ENCODE peak calls at places on chromosome 21, in six cellular contexts. X is SK-N-SH, H is GM23248, N is MM.1S, M is HCT116, P is hepatocyte. B is an unnamed sample.

GRCh38 chr21:31870472-31870871 is 2.3 kb upstream of the HUNK start:
- DNase-seq in P (no peak), H (no peak), X (no peak), N (no peak), M (no peak), B (no peak)

GRCh38 chr21:35179990-35180557 is 131.0 kb upstream of the RUNX1 start:
- DNase-seq in N (no peak), P (no peak), X (no peak), M (no peak), H (peak), B (peak)

GRCh38 chr21:34936874-34937563 is 112.1 kb downstream of the RUNX1 start:
- DNase-seq in X (no peak), P (no peak), M (no peak), H (peak), N (no peak), B (peak)

GRCh38 chr21:46229133-46229922 is 754 bp upstream of the LSS start:
- DNase-seq in H (no peak), P (peak), N (no peak), M (no peak), X (peak), B (peak)

GRCh38 chr21:34935452-34935851 is 113.7 kb downstream of the RUNX1 start:
- DNase-seq in N (no peak), H (peak), X (no peak), P (no peak), M (no peak), B (no peak)

GRCh38 chr21:35311985-35312384 is 262.9 kb upstream of the RUNX1 start:
- DNase-seq in N (no peak), P (no peak), H (no peak), X (no peak), M (no peak), B (no peak)

GRCh38 chr21:33434770-33435360 is 31.7 kb downstream of the IFNGR2 start:
- DNase-seq in X (no peak), M (no peak), N (peak), P (peak), H (peak), B (peak)

GRCh38 chr21:33894736-33895288 is 20.8 kb downstream of the ATP5PO start:
- DNase-seq in M (peak), N (peak), X (peak), P (peak), H (peak), B (peak)

GRCh38 chr21:46560568-46561447 is 44.1 kb downstream of the S100B start:
- DNase-seq in N (no peak), X (peak), H (no peak), P (no peak), M (no peak), B (no peak)

GRCh38 chr21:32137266-32137665 is 141.6 kb downstream of the MIS18A start:
- DNase-seq in X (no peak), M (no peak), H (no peak), P (no peak), N (no peak), B (no peak)

GRCh38 chr21:33754493-33754892 is 112.2 kb downstream of the ITSN1 start:
- DNase-seq in M (no peak), P (no peak), X (no peak), H (no peak), N (no peak), B (no peak)

GRCh38 chr21:34892196-34892595 is 156.9 kb downstream of the RUNX1 start:
- DNase-seq in X (no peak), H (no peak), N (peak), M (no peak), P (no peak), B (no peak)

GRCh38 chr21:26391166-26391565 is 181.9 kb downstream of the CYYR1 start:
- DNase-seq in M (no peak), H (peak), X (no peak), N (no peak), P (no peak), B (peak)

GRCh38 chr21:33857846-33858671 is 57.5 kb downstream of the ATP5PO start:
- DNase-seq in H (no peak), M (no peak), N (no peak), X (no peak), P (no peak), B (no peak)

GRCh38 chr21:16072692-16073091 is 342.9 kb downstream of the USP25 start:
- DNase-seq in M (no peak), P (peak), N (no peak), H (peak), X (no peak), B (peak)

GRCh38 chr21:34592120-34592561 is 22.8 kb downstream of the RCAN1 start:
- DNase-seq in N (no peak), H (peak), M (no peak), P (peak), X (no peak), B (no peak)

GRCh38 chr21:15557925-15558324 is 171.9 kb upstream of the USP25 start:
- DNase-seq in M (no peak), H (no peak), N (peak), X (no peak), P (no peak), B (no peak)

GRCh38 chr21:20971296-20971921 is 26.8 kb upstream of the NCAM2 start:
- DNase-seq in X (peak), M (no peak), H (peak), N (peak), P (peak), B (peak)

GRCh38 chr21:16002872-16003466 is 273.2 kb downstream of the USP25 start:
- DNase-seq in M (no peak), N (no peak), H (peak), X (peak), P (no peak), B (peak)

GRCh38 chr21:35352066-35352770 is 303.1 kb upstream of the RUNX1 start:
- DNase-seq in X (no peak), P (no peak), M (no peak), N (no peak), H (peak), B (no peak)

GRCh38 chr21:38380391-38381137 is 117.7 kb downstream of the ERG start:
- DNase-seq in P (no peak), X (peak), H (peak), N (no peak), M (no peak), B (peak)

GRCh38 chr21:26136686-26137085 is 33.9 kb downstream of the APP start:
- DNase-seq in M (no peak), X (no peak), N (peak), P (no peak), H (no peak), B (no peak)

GRCh38 chr21:38646213-38646837 is 148.0 kb upstream of the ERG start:
- DNase-seq in N (no peak), M (no peak), X (no peak), H (peak), P (no peak), B (peak)

GRCh38 chr21:45801129-45801735 is 157.7 kb downstream of the PCBP3 start:
- DNase-seq in M (no peak), H (no peak), P (no peak), X (no peak), N (no peak), B (no peak)

GRCh38 chr21:25934771-25935224 is 200.0 kb downstream of the GABPA start:
- DNase-seq in M (no peak), X (no peak), H (peak), P (peak), N (peak), B (peak)

GRCh38 chr21:33024278-33025103 is 1.2 kb upstream of the OLIG2 start:
- DNase-seq in P (no peak), H (no peak), N (no peak), X (peak), M (no peak), B (no peak)

GRCh38 chr21:31554511-31555022 is 104.9 kb upstream of the SOD1 start:
- DNase-seq in H (peak), P (no peak), N (peak), M (peak), X (no peak), B (peak)

GRCh38 chr21:37423103-37423502 is 56.5 kb downstream of the DYRK1A start:
- DNase-seq in X (no peak), M (no peak), H (no peak), N (no peak), P (no peak), B (no peak)

GRCh38 chr21:34845521-34846213 is 176.9 kb downstream of the CLIC6 start:
- DNase-seq in X (no peak), N (peak), H (peak), P (peak), M (peak), B (peak)

GRCh38 chr21:35019631-35020032 is 29.5 kb downstream of the RUNX1 start:
- DNase-seq in H (no peak), P (peak), M (no peak), X (no peak), N (no peak), B (peak)

GRCh38 chr21:37799193-37800121 is 116.8 kb downstream of the KCNJ6 start:
- DNase-seq in P (no peak), M (no peak), H (no peak), X (no peak), N (no peak), B (no peak)

GRCh38 chr21:16125274-16125673 is 395.5 kb downstream of the USP25 start:
- DNase-seq in X (peak), H (peak), P (no peak), N (no peak), M (no peak), B (no peak)

GRCh38 chr21:39137248-39138186 is 45.7 kb downstream of the PSMG1 start:
- DNase-seq in M (no peak), H (peak), N (no peak), P (peak), X (peak), B (peak)

GRCh38 chr21:15293251-15293650 is 228.5 kb upstream of the NRIP1 start:
- DNase-seq in P (peak), M (peak), H (peak), N (no peak), X (no peak), B (peak)

GRCh38 chr21:45801989-45802388 is 158.5 kb downstream of the PCBP3 start:
- DNase-seq in H (no peak), X (no peak), N (no peak), M (no peak), P (no peak), B (no peak)

GRCh38 chr21:14916676-14917141 is 148.1 kb downstream of the NRIP1 start:
- DNase-seq in H (no peak), X (no peak), M (no peak), P (peak), N (no peak), B (peak)

GRCh38 chr21:43604505-43605204 is 54.6 kb downstream of the HSF2BP start:
- DNase-seq in H (no peak), M (no peak), P (no peak), X (no peak), N (no peak), B (no peak)

DNA sequence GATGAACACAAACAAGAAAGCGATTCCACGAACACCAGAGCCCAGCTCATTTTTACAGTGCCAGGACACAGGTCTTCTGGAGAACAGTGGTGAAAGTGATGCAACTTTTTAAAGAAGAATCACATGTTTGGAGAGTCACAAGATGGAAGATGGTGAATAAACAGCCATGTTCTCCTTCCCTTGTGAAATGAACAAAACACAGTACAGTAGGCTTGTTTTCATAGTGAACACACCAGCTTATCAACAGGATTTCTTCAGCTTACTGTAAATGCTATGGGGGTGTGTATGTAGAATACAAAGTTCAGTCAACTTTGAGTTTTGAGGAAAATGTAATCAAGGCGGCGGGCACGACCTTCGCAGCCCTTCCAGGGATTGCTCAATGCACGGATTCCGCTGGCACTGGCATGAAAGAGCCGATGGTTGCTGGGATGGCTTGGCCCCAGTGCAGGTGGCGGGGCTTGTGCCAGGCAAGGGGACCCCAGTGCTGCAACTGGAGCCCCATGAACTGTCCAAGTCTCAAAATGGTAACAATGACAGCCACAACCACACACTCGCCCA is 9.7 kb downstream of the TMPRSS3 start:
- DNase-seq in P (no peak), X (no peak), H (no peak), M (no peak), N (no peak), B (no peak)
- TF ChIP-seq EZH2phosphoT487 in P (no peak), X (no peak), H (no peak), M (no peak), N (no peak), B (no peak)

GRCh38 chr21:28632718-28633408 is 359.8 kb downstream of the LTN1 start:
- DNase-seq in P (no peak), H (peak), M (no peak), N (no peak), X (no peak), B (peak)
- H3K4me2 ChIP-seq in P (peak), H (peak), M (no peak), N (no peak), X (peak), B (peak)

GRCh38 chr21:17784604-17785402 is 34.4 kb downstream of the C21orf91 start:
- DNase-seq in H (no peak), X (no peak), P (no peak), N (peak), M (no peak), B (peak)
- TF ChIP-seq EZH2phosphoT487 in H (no peak), X (no peak), P (no peak), N (no peak), M (no peak), B (no peak)

GRCh38 chr21:41479686-41480085 is 28.3 kb downstream of the TMPRSS2 start:
- DNase-seq in P (no peak), M (no peak), H (no peak), X (no peak), N (no peak), B (no peak)
- H3K4me2 ChIP-seq in P (no peak), M (no peak), H (no peak), X (no peak), N (no peak), B (no peak)

GRCh38 chr21:36403713-36404112 is 18.5 kb downstream of the CHAF1B start:
- DNase-seq in M (no peak), H (peak), X (no peak), P (no peak), N (no peak), B (no peak)
- TF ChIP-seq EZH2phosphoT487 in M (no peak), H (no peak), X (no peak), P (no peak), N (no peak), B (no peak)

GRCh38 chr21:44761747-44762208 is 39.8 kb downstream of the UBE2G2 start:
- DNase-seq in N (no peak), H (no peak), P (no peak), M (no peak), X (no peak), B (no peak)
- H3K4me2 ChIP-seq in N (no peak), H (no peak), P (no peak), M (peak), X (no peak), B (no peak)

DNA sequence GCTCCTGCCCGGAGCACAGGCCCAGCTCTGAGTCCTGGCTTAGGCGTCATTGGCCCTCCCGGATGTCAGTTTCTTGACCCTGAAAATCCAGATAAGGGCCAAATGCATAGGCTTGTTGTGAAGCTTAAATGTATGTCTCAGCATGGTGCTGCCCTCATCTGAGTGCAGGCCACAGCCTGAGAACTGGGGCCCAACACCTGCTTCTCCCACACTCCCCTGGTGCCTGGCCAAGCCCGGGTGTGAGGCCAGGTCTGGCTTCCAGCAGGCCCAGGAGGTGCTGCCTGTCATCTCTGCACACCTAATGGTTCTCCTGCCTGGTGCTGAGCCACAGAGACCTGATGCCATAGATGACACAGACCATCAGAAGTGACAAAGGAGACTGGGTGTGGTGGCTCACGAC is 14.0 kb downstream of the MX2 start:
- DNase-seq in N (no peak), H (no peak), X (no peak), P (no peak), M (no peak), B (no peak)
- TF ChIP-seq EZH2phosphoT487 in N (no peak), H (no peak), X (no peak), P (no peak), M (no peak), B (no peak)

GRCh38 chr21:42235593-42235992 is 16.7 kb downstream of the ABCG1 start:
- DNase-seq in N (no peak), X (no peak), H (no peak), P (peak), M (no peak), B (no peak)

GRCh38 chr21:42236693-42237092 is 17.8 kb downstream of the ABCG1 start:
- DNase-seq in H (no peak), X (no peak), P (no peak), N (peak), M (no peak), B (no peak)

GRCh38 chr21:42237161-42237560 is 18.2 kb downstream of the ABCG1 start:
- DNase-seq in X (no peak), M (no peak), P (no peak), N (no peak), H (no peak), B (no peak)

GRCh38 chr21:42234464-42235241 is 15.7 kb downstream of the ABCG1 start:
- DNase-seq in N (peak), X (peak), P (peak), M (no peak), H (peak), B (peak)

DNA sequence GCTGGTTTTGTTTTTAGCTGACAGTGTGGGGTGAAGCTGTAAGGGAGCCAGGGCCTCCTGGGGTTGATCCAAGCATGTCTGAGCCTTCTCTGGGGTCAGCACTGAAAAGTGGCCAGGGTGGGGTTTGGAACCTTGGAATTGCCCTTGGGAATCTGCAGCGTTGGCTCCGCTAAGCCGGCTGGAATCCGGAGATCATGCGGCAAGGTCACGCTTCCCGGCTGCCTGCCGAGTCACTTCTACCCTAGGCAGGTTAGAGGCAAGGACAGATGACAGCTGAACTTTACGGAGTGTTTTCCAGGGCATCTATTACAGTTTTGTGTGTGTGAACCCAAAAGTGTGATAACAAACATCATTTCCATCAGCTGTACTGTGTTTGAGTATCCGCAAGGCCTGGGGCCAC is 17.1 kb downstream of the ABCG1 start:
- DNase-seq in N (no peak), X (no peak), P (no peak), M (no peak), H (no peak), B (no peak)
- H3K4me2 ChIP-seq in N (peak), X (no peak), P (peak), M (no peak), H (no peak), B (no peak)

B was measured in PC-3.